ENCODE peak calls at places on chromosomes 13 and 19, in ten cellular contexts. D is effector memory CD4-positive, alpha-beta T cell; Q is tibial artery; R is neural progenitor cell; G is Panc1; O is psoas muscle; I is stomach; Z is left lung; S is fibroblast of lung; Y is HepG2. A is an unnamed sample.

GRCh38 chr13:57877596-57877995 is 246.1 kb downstream of the PCDH17 start:
- DNase-seq in G (no peak), R (no peak), Y (no peak), Z (no peak), I (no peak), O (no peak), Q (no peak), D (no peak), S (peak; percentile 40), A (no peak)

GRCh38 chr13:25902946-25903345 is 148.9 kb downstream of the SHISA2 start:
- DNase-seq in G (no peak), D (no peak), S (no peak), R (no peak), Z (no peak), Q (no peak), O (no peak), I (no peak), Y (no peak), A (no peak)

GRCh38 chr19:2798733-2799132 is 13.4 kb downstream of the THOP1 start:
- DNase-seq in D (no peak), I (no peak), Q (no peak), G (no peak), S (no peak), Z (no peak), Y (no peak), R (no peak), O (peak; percentile 46), A (no peak)

GRCh38 chr19:18596752-18597157 is 8.2 kb downstream of the REX1BD start:
- DNase-seq in S (no peak), Z (no peak), Q (peak; percentile 63), R (peak; percentile 61), I (peak; percentile 67), D (no peak), O (no peak), Y (peak; percentile 41), G (no peak), A (peak; percentile 93)

GRCh38 chr13:44331912-44332840 is 41.4 kb upstream of the SERP2 start:
- DNase-seq in G (no peak), Y (no peak), Z (peak; percentile 69), I (no peak), S (peak; percentile 96), O (peak; percentile 55), R (peak; percentile 31), Q (peak; percentile 77), D (no peak), A (peak; percentile 71)

GRCh38 chr19:48659768-48660167 is 13.0 kb downstream of the NTN5 start:
- DNase-seq in I (no peak), Y (no peak), Q (no peak), Z (no peak), S (no peak), R (no peak), O (no peak), D (no peak), G (no peak), A (no peak)

GRCh38 chr13:23488442-23488841 is 54.9 kb upstream of the SACS start:
- DNase-seq in Z (no peak), S (peak; percentile 73), O (no peak), Y (peak; percentile 46), Q (no peak), D (no peak), I (no peak), R (no peak), G (no peak), A (no peak)

GRCh38 chr19:51354742-51355148 is 11.4 kb downstream of the ETFB start:
- DNase-seq in D (no peak), R (peak; percentile 94), G (no peak), I (no peak), Y (peak; percentile 99), Q (no peak), Z (no peak), O (no peak), S (peak; percentile 56), A (no peak)

GRCh38 chr19:3369337-3370213 is 3.2 kb downstream of the NFIC start:
- DNase-seq in D (no peak), I (peak; percentile 72), G (no peak), R (peak; percentile 57), Q (peak; percentile 73), O (peak; percentile 73), Y (no peak), S (peak; percentile 60), Z (peak; percentile 77), A (no peak)

GRCh38 chr19:55683449-55684261 is 8.6 kb downstream of the EPN1 start:
- DNase-seq in Q (no peak), Y (peak; percentile 90), G (no peak), D (no peak), O (peak; percentile 2), R (no peak), I (peak; percentile 86), Z (peak; percentile 54), S (no peak), A (no peak)

GRCh38 chr13:113183450-113184129 is 24.9 kb downstream of the PCID2 start:
- DNase-seq in D (no peak), G (no peak), R (no peak), Z (no peak), S (no peak), O (no peak), Q (no peak), I (no peak), Y (peak; percentile 85), A (no peak)

GRCh38 chr13:98752111-98752941 is at the start of gene SLC15A1:
- DNase-seq in Y (no peak), G (no peak), Q (no peak), I (no peak), O (no peak), Z (no peak), S (no peak), D (no peak), R (peak; percentile 33), A (peak; percentile 35)

GRCh38 chr13:24672141-24673132 is 7.8 kb upstream of the ATP12A start:
- DNase-seq in R (no peak), I (no peak), G (no peak), D (no peak), Q (no peak), S (no peak), O (no peak), Y (no peak), Z (peak; percentile 8), A (peak; percentile 82)
- H3K27me3 ChIP-seq in R (peaks cover 1% of the 10 kb centered on the region), I (peaks cover 17% of the 10 kb centered on the region), G (no peaks in the 10 kb centered on the region), D (peaks cover 5% of the 10 kb centered on the region), Q (no peaks in the 10 kb centered on the region), S (no peaks in the 10 kb centered on the region), O (no peaks in the 10 kb centered on the region), Y (peaks cover 46% of the 10 kb centered on the region), Z (no peaks in the 10 kb centered on the region), A (no peaks in the 10 kb centered on the region)

GRCh38 chr13:99995503-99996176 is 14.1 kb downstream of the ZIC2 start:
- DNase-seq in O (no peak), Y (no peak), D (no peak), Q (no peak), Z (no peak), G (no peak), S (no peak), I (no peak), R (peak; percentile 59), A (no peak)

GRCh38 chr13:99992912-99993311 is 11.3 kb downstream of the ZIC2 start:
- DNase-seq in Z (no peak), Y (no peak), D (no peak), I (no peak), O (no peak), S (peak; percentile 48), Q (no peak), G (no peak), R (no peak), A (no peak)

GRCh38 chr13:99992376-99992775 is 10.8 kb downstream of the ZIC2 start:
- DNase-seq in D (no peak), G (no peak), Y (no peak), Z (no peak), Q (no peak), O (no peak), S (no peak), R (peak; percentile 24), I (no peak), A (no peak)

GRCh38 chr13:99995104-99995502 is 13.5 kb downstream of the ZIC2 start:
- DNase-seq in O (no peak), Y (no peak), I (no peak), Q (no peak), G (no peak), Z (no peak), D (no peak), S (no peak), R (no peak), A (no peak)

DNA sequence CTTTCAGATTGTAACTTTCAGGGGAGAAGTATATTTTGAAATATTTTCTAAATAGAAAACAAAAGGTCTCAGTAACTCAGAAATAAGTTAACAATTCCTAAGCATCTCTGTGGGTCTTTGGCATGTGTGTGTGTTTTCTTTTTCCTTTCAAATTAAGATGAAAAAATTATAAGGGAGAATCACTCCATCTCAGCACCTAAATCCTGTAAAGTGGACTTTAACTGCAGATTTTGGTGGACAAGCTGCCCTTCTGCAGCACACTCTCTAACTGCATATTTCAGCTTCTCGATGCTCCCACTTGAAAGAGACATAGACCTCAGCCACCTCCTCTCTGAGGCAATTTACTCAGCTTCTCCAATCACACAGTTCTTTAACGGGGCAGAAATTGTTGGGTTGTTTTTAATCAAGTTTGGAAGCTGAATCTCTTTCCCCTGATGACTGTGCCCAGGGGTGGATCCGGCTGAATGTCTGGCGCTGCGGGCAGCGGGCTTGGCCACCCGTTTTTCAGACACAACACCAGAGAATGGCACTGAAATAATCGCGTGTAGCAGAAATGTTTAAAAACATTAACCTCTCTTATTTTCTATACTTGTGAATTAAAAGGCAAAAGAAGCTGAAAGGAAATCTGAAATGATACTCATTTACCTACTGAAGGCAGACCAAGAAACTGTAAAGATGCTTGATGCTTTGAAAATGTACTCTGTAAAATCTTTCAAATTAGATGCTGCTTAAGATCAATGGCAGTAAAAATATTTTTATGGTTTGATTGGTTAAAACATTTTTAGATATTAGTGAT is 12.3 kb downstream of the ZIC2 start:
- DNase-seq in R (peak; percentile 17), S (no peak), Z (no peak), O (no peak), Q (no peak), I (no peak), D (no peak), G (no peak), Y (no peak), A (no peak)
- H3K27me3 ChIP-seq in R (peaks cover 96% of the 10 kb centered on the region), S (peaks cover 80% of the 10 kb centered on the region), Z (peaks cover 100% of the 10 kb centered on the region), O (peaks cover 12% of the 10 kb centered on the region), Q (peaks cover 4% of the 10 kb centered on the region), I (peaks cover 100% of the 10 kb centered on the region), D (peaks cover 95% of the 10 kb centered on the region), G (no peaks in the 10 kb centered on the region), Y (peaks cover 53% of the 10 kb centered on the region), A (no peaks in the 10 kb centered on the region)

DNA sequence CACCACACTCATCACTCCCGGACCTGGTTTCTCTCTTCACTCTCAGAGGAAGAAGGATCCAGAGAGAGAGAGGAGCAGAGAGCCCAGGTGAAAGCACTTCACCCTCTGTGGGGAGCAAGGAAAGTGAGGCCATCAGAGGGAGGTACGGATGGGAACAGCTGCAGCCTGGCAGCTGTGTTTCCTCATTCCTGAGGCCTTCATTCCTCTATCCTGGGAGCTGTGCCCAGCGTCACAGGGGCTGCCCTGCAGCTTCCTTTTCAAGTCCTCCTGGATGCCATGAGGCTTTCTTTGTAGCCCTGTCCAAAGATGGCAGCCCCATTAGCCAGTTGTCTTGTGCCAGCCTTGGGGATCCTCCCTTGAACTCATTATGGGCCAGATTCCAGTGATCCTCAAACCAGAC is 76.8 kb upstream of the PCDH8 start:
- DNase-seq in D (no peak), Q (no peak), S (no peak), G (no peak), Y (no peak), R (no peak), Z (no peak), I (no peak), O (peak; percentile 25), A (no peak)
- H3K27me3 ChIP-seq in D (no peaks in the 10 kb centered on the region), Q (no peaks in the 10 kb centered on the region), S (no peaks in the 10 kb centered on the region), G (no peaks in the 10 kb centered on the region), Y (peaks cover 3% of the 10 kb centered on the region), R (no peaks in the 10 kb centered on the region), Z (no peaks in the 10 kb centered on the region), I (no peaks in the 10 kb centered on the region), O (no peaks in the 10 kb centered on the region), A (peaks cover 13% of the 10 kb centered on the region)

GRCh38 chr13:106630650-106631049 is 62.7 kb upstream of the ARGLU1 start:
- DNase-seq in Z (no peak), S (no peak), Y (no peak), R (no peak), G (no peak), O (no peak), D (no peak), Q (no peak), I (no peak), A (no peak)
- H3K27me3 ChIP-seq in Z (no peaks in the 10 kb centered on the region), S (no peaks in the 10 kb centered on the region), Y (peaks cover 6% of the 10 kb centered on the region), R (no peaks in the 10 kb centered on the region), G (no peaks in the 10 kb centered on the region), O (no peaks in the 10 kb centered on the region), D (peaks cover 4% of the 10 kb centered on the region), Q (no peaks in the 10 kb centered on the region), I (no peaks in the 10 kb centered on the region), A (peaks cover 7% of the 10 kb centered on the region)